ENCODE peak calls at places on chromosome 14, in five cellular contexts. One of them, this sample, is unnamed.

GRCh38 chr14:49687942-49688700 is at the start of gene POLE2:
- DNase-seq in spleen: peak
- DNase-seq in endothelial cell of umbilical vein: peak
- DNase-seq in HCT116: peak
- DNase-seq in transverse colon: peak
- DNase-seq in this sample: peak

GRCh38 chr14:52845079-52845478 is 53.7 kb upstream of the GNPNAT1 start:
- DNase-seq in spleen: no peak
- DNase-seq in endothelial cell of umbilical vein: no peak
- DNase-seq in HCT116: no peak
- DNase-seq in transverse colon: no peak
- DNase-seq in this sample: no peak

GRCh38 chr14:22737052-22737451 is 29.4 kb upstream of the OXA1L start:
- DNase-seq in spleen: no peak
- DNase-seq in endothelial cell of umbilical vein: no peak
- DNase-seq in HCT116: no peak
- DNase-seq in transverse colon: no peak
- DNase-seq in this sample: peak

GRCh38 chr14:93683241-93683640 is 105.0 kb downstream of the PRIMA1 start:
- DNase-seq in spleen: no peak
- DNase-seq in endothelial cell of umbilical vein: no peak
- DNase-seq in HCT116: peak
- DNase-seq in transverse colon: no peak
- DNase-seq in this sample: no peak

GRCh38 chr14:37594916-37595808 is at the start of the genes FOXA1 and TTC6:
- DNase-seq in spleen: no peak
- DNase-seq in endothelial cell of umbilical vein: no peak
- DNase-seq in HCT116: peak
- DNase-seq in transverse colon: peak
- DNase-seq in this sample: no peak

GRCh38 chr14:51922624-51923023 is 62.2 kb downstream of the GNG2 start:
- DNase-seq in spleen: no peak
- DNase-seq in endothelial cell of umbilical vein: no peak
- DNase-seq in HCT116: no peak
- DNase-seq in transverse colon: no peak
- DNase-seq in this sample: no peak

GRCh38 chr14:39228509-39229221 is 5.0 kb upstream of the MIA2 start:
- DNase-seq in spleen: no peak
- DNase-seq in endothelial cell of umbilical vein: no peak
- DNase-seq in HCT116: no peak
- DNase-seq in transverse colon: no peak
- DNase-seq in this sample: no peak

GRCh38 chr14:100623961-100624360 is 36.7 kb upstream of the BEGAIN start:
- DNase-seq in spleen: peak
- DNase-seq in endothelial cell of umbilical vein: no peak
- DNase-seq in HCT116: no peak
- DNase-seq in transverse colon: peak
- DNase-seq in this sample: no peak

GRCh38 chr14:95211721-95212504 is 54.6 kb upstream of the DICER1 start:
- DNase-seq in spleen: no peak
- DNase-seq in endothelial cell of umbilical vein: no peak
- DNase-seq in HCT116: no peak
- DNase-seq in transverse colon: peak
- DNase-seq in this sample: no peak

GRCh38 chr14:102316048-102316745 is 3.3 kb upstream of the ZNF839 start:
- DNase-seq in spleen: peak
- DNase-seq in endothelial cell of umbilical vein: no peak
- DNase-seq in HCT116: no peak
- DNase-seq in transverse colon: peak
- DNase-seq in this sample: no peak

GRCh38 chr14:92502541-92503286 is 10.9 kb upstream of the RIN3 start:
- DNase-seq in spleen: peak
- DNase-seq in endothelial cell of umbilical vein: no peak
- DNase-seq in HCT116: no peak
- DNase-seq in transverse colon: no peak
- DNase-seq in this sample: no peak

GRCh38 chr14:73191441-73191840 is 45.9 kb upstream of the PAPLN start:
- DNase-seq in spleen: no peak
- DNase-seq in endothelial cell of umbilical vein: no peak
- DNase-seq in HCT116: no peak
- DNase-seq in transverse colon: no peak
- DNase-seq in this sample: no peak

GRCh38 chr14:53109028-53109687 is 44.0 kb downstream of the DDHD1 start:
- DNase-seq in spleen: no peak
- DNase-seq in endothelial cell of umbilical vein: peak
- DNase-seq in HCT116: no peak
- DNase-seq in transverse colon: peak
- DNase-seq in this sample: peak

GRCh38 chr14:91425720-91426032 is 8.1 kb upstream of the CCDC88C start:
- DNase-seq in spleen: no peak
- DNase-seq in endothelial cell of umbilical vein: no peak
- DNase-seq in HCT116: no peak
- DNase-seq in transverse colon: no peak
- DNase-seq in this sample: no peak

GRCh38 chr14:74251546-74252030 is 12.3 kb downstream of the VSX2 start:
- DNase-seq in spleen: peak
- DNase-seq in endothelial cell of umbilical vein: peak
- DNase-seq in HCT116: peak
- DNase-seq in transverse colon: peak
- DNase-seq in this sample: peak

GRCh38 chr14:96051642-96052540 is 12.7 kb downstream of the C14orf132 start:
- DNase-seq in spleen: peak
- DNase-seq in endothelial cell of umbilical vein: no peak
- DNase-seq in HCT116: peak
- DNase-seq in transverse colon: no peak
- DNase-seq in this sample: no peak

GRCh38 chr14:78399316-78399889 is 229.2 kb downstream of the NRXN3 start:
- DNase-seq in spleen: no peak
- DNase-seq in endothelial cell of umbilical vein: no peak
- DNase-seq in HCT116: no peak
- DNase-seq in transverse colon: no peak
- DNase-seq in this sample: no peak

GRCh38 chr14:79278798-79279644 is 932.3 kb downstream of the DIO2 start:
- DNase-seq in spleen: no peak
- DNase-seq in endothelial cell of umbilical vein: peak
- DNase-seq in HCT116: no peak
- DNase-seq in transverse colon: peak
- DNase-seq in this sample: no peak

GRCh38 chr14:96039633-96040311 is 610 bp downstream of the C14orf132 start:
- DNase-seq in spleen: no peak
- DNase-seq in endothelial cell of umbilical vein: peak
- DNase-seq in HCT116: no peak
- DNase-seq in transverse colon: no peak
- DNase-seq in this sample: no peak

GRCh38 chr14:89443002-89443660 is 26.1 kb upstream of the FOXN3 start:
- DNase-seq in spleen: no peak
- DNase-seq in endothelial cell of umbilical vein: peak
- DNase-seq in HCT116: no peak
- DNase-seq in transverse colon: no peak
- DNase-seq in this sample: no peak

GRCh38 chr14:73295198-73295796 is 58.0 kb downstream of the PAPLN start:
- DNase-seq in spleen: no peak
- DNase-seq in endothelial cell of umbilical vein: peak
- DNase-seq in HCT116: peak
- DNase-seq in transverse colon: no peak
- DNase-seq in this sample: no peak

GRCh38 chr14:102591944-102592772 is at the start of gene RCOR1:
- DNase-seq in spleen: peak
- DNase-seq in endothelial cell of umbilical vein: peak
- DNase-seq in HCT116: peak
- DNase-seq in transverse colon: peak
- DNase-seq in this sample: peak

GRCh38 chr14:28651148-28651547 is 115.4 kb upstream of the FOXG1 start:
- DNase-seq in spleen: no peak
- DNase-seq in endothelial cell of umbilical vein: no peak
- DNase-seq in HCT116: no peak
- DNase-seq in transverse colon: no peak
- DNase-seq in this sample: no peak

GRCh38 chr14:20314026-20314425 is 8.3 kb upstream of the TTC5 start:
- DNase-seq in spleen: no peak
- DNase-seq in endothelial cell of umbilical vein: no peak
- DNase-seq in HCT116: no peak
- DNase-seq in transverse colon: no peak
- DNase-seq in this sample: no peak

GRCh38 chr14:99468081-99468480 is 12.6 kb downstream of the SETD3 start:
- DNase-seq in spleen: no peak
- DNase-seq in endothelial cell of umbilical vein: no peak
- DNase-seq in HCT116: no peak
- DNase-seq in transverse colon: peak
- DNase-seq in this sample: no peak

GRCh38 chr14:37623971-37624370 is 28.5 kb downstream of the TTC6 start:
- DNase-seq in spleen: no peak
- DNase-seq in endothelial cell of umbilical vein: no peak
- DNase-seq in HCT116: no peak
- DNase-seq in transverse colon: no peak
- DNase-seq in this sample: no peak

GRCh38 chr14:84797326-84797725 is 732.6 kb upstream of the FLRT2 start:
- DNase-seq in spleen: no peak
- DNase-seq in endothelial cell of umbilical vein: no peak
- DNase-seq in HCT116: no peak
- DNase-seq in transverse colon: no peak
- DNase-seq in this sample: no peak

GRCh38 chr14:81927069-81927468 is 393.4 kb upstream of the SEL1L start:
- DNase-seq in spleen: no peak
- DNase-seq in endothelial cell of umbilical vein: no peak
- DNase-seq in HCT116: no peak
- DNase-seq in transverse colon: no peak
- DNase-seq in this sample: no peak

GRCh38 chr14:57987596-57988300 is 121.9 kb upstream of the SLC35F4 start:
- DNase-seq in spleen: no peak
- DNase-seq in endothelial cell of umbilical vein: no peak
- DNase-seq in HCT116: no peak
- DNase-seq in transverse colon: no peak
- DNase-seq in this sample: no peak

GRCh38 chr14:55746533-55746932 is 166.5 kb downstream of the KTN1 start:
- DNase-seq in spleen: no peak
- DNase-seq in endothelial cell of umbilical vein: no peak
- DNase-seq in HCT116: no peak
- DNase-seq in transverse colon: no peak
- DNase-seq in this sample: no peak

GRCh38 chr14:37232907-37233481 is 35.3 kb downstream of the MIPOL1 start:
- DNase-seq in spleen: no peak
- DNase-seq in endothelial cell of umbilical vein: peak
- DNase-seq in HCT116: peak
- DNase-seq in transverse colon: no peak
- DNase-seq in this sample: no peak

GRCh38 chr14:101859538-101859902 is 98.0 kb downstream of the PPP2R5C start:
- DNase-seq in spleen: no peak
- DNase-seq in endothelial cell of umbilical vein: no peak
- DNase-seq in HCT116: no peak
- DNase-seq in transverse colon: no peak
- DNase-seq in this sample: no peak

GRCh38 chr14:91015435-91015834 is 45.0 kb downstream of the RPS6KA5 start:
- DNase-seq in spleen: no peak
- DNase-seq in endothelial cell of umbilical vein: peak
- DNase-seq in HCT116: no peak
- DNase-seq in transverse colon: no peak
- DNase-seq in this sample: no peak

GRCh38 chr14:95713596-95714371 is at the start of gene TCL1A:
- DNase-seq in spleen: peak
- DNase-seq in endothelial cell of umbilical vein: no peak
- DNase-seq in HCT116: no peak
- DNase-seq in transverse colon: no peak
- DNase-seq in this sample: no peak

GRCh38 chr14:94040247-94040646 is 14.1 kb downstream of the OTUB2 start:
- DNase-seq in spleen: peak
- DNase-seq in endothelial cell of umbilical vein: no peak
- DNase-seq in HCT116: no peak
- DNase-seq in transverse colon: no peak
- DNase-seq in this sample: no peak

GRCh38 chr14:68951051-68951797 is 27.9 kb downstream of the ACTN1 start:
- DNase-seq in spleen: peak
- DNase-seq in endothelial cell of umbilical vein: peak
- DNase-seq in HCT116: peak
- DNase-seq in transverse colon: peak
- DNase-seq in this sample: no peak
- TF ChIP-seq POLR2AphosphoS5 in spleen: peak
- TF ChIP-seq POLR2AphosphoS5 in endothelial cell of umbilical vein: peak
- TF ChIP-seq POLR2AphosphoS5 in HCT116: peak
- TF ChIP-seq POLR2AphosphoS5 in transverse colon: peak
- TF ChIP-seq POLR2AphosphoS5 in this sample: no peak

DNA sequence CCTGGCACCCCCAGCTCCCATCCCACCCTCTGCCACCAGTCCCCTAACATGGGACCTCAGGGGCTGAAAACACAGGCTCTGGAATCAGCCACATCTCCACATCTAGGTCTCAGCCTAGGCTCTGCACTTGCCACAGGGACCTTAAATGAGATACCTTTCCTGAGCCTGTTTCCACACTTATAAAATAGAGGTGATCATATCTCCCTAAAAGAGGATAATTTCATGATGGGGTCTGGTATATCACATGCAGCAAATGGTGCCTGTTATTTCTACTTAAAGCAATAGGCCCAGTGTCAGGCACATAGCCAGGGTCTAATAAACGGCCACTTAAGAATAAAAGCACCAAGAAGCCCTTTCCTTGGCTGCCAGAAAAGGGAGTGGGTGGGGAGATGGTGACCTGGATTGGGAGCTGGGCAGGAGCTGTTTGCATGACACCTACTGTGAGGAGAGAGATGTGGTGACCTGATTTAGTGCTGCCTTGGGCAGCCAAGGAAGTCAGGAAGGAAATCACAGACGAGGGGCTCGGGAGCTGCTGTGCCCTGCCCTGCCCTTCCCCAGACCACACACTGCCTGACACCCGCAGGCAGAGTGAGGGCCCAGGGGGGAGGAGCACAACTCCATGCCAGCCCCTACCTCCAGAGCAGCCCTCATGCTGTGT is 71.2 kb downstream of the IRF2BPL start:
- DNase-seq in spleen: no peak
- DNase-seq in endothelial cell of umbilical vein: peak
- DNase-seq in HCT116: no peak
- DNase-seq in transverse colon: no peak
- DNase-seq in this sample: no peak
- TF ChIP-seq POLR2A in spleen: no peak
- TF ChIP-seq POLR2A in endothelial cell of umbilical vein: no peak
- TF ChIP-seq POLR2A in HCT116: peak
- TF ChIP-seq POLR2A in transverse colon: no peak
- TF ChIP-seq POLR2A in this sample: no peak

GRCh38 chr14:69692542-69693053 is 74.3 kb upstream of the SRSF5 start:
- DNase-seq in spleen: no peak
- DNase-seq in endothelial cell of umbilical vein: peak
- DNase-seq in HCT116: no peak
- DNase-seq in transverse colon: no peak
- DNase-seq in this sample: no peak
- TF ChIP-seq POLR2AphosphoS5 in spleen: no peak
- TF ChIP-seq POLR2AphosphoS5 in endothelial cell of umbilical vein: no peak
- TF ChIP-seq POLR2AphosphoS5 in HCT116: no peak
- TF ChIP-seq POLR2AphosphoS5 in transverse colon: no peak
- TF ChIP-seq POLR2AphosphoS5 in this sample: no peak

DNA sequence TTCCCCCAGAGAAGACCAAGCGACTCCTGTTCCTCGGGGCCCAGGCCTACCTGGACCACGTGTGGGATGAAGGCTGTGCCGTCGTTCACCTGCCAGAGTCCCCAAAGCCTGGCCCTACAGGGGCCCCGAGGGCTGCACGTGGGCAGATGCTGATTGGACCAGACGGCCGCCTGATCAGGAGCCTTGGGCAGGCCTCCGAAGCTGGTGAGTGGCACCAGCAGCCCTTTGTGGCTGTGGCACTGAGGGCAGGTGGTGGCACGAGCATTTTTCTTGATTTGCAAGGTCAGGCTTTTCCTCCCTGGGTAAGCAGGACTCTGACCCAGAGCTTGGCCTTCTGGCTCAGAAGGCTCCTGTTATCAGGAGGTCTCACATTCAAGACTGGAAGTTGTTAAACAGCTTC is 2.7 kb downstream of the SIVA1 start:
- DNase-seq in spleen: no peak
- DNase-seq in endothelial cell of umbilical vein: no peak
- DNase-seq in HCT116: no peak
- DNase-seq in transverse colon: no peak
- DNase-seq in this sample: no peak
- TF ChIP-seq POLR2A in spleen: no peak
- TF ChIP-seq POLR2A in endothelial cell of umbilical vein: no peak
- TF ChIP-seq POLR2A in HCT116: no peak
- TF ChIP-seq POLR2A in transverse colon: no peak
- TF ChIP-seq POLR2A in this sample: no peak